ENCODE peak calls at places on chromosomes 5 and 9, in nine cellular contexts. X, D, B, Q, C, O, P, Z and W are unnamed samples.

GRCh38 chr9:4666042-4666699 is at the start of gene SPATA6L:
- DNase-seq in P (peak; percentile 84), D (peak; percentile 82), Q (peak; percentile 45), X (peak; percentile 73), C (peak; percentile 88), Z (peak; percentile 73), O (peak; percentile 80), B (peak; percentile 38), W (peak; percentile 92)

GRCh38 chr5:34930527-34930844 is 1.1 kb downstream of the DNAJC21 start:
- DNase-seq in X (no peak), D (no peak), Q (peak; percentile 73), O (no peak), C (no peak), Z (no peak), P (peak; percentile 61), B (no peak), W (no peak)

GRCh38 chr5:6461793-6462650 is 13.4 kb downstream of the UBE2QL1 start:
- DNase-seq in B (no peak), C (no peak), X (no peak), Q (no peak), Z (no peak), P (no peak), O (no peak), D (no peak), W (no peak)

GRCh38 chr9:116008278-116008677 is 145.3 kb upstream of the PAPPA start:
- DNase-seq in B (peak; percentile 74), P (no peak), O (no peak), Q (peak; percentile 52), Z (no peak), D (no peak), X (no peak), C (no peak), W (no peak)

GRCh38 chr5:68251386-68251785 is 35.8 kb downstream of the PIK3R1 start:
- DNase-seq in O (no peak), C (peak; percentile 78), Z (no peak), B (no peak), P (no peak), Q (peak; percentile 31), D (peak; percentile 61), X (no peak), W (peak; percentile 44)

GRCh38 chr9:86644315-86645034 is 290.3 kb upstream of the TUT7 start:
- DNase-seq in P (no peak), B (no peak), X (no peak), O (no peak), C (no peak), D (no peak), Z (no peak), Q (no peak), W (no peak)

GRCh38 chr5:56493293-56493692 is 260.2 kb upstream of the ANKRD55 start:
- DNase-seq in D (no peak), P (no peak), C (no peak), Q (no peak), B (no peak), X (no peak), O (no peak), Z (no peak), W (no peak)

GRCh38 chr9:3513265-3513818 is 12.5 kb downstream of the RFX3 start:
- DNase-seq in D (no peak), B (no peak), P (no peak), O (no peak), X (no peak), C (no peak), Q (no peak), Z (no peak), W (no peak)

GRCh38 chr5:69341520-69342161 is 9.0 kb upstream of the CCDC125 start:
- DNase-seq in P (peak; percentile 21), Z (no peak), C (no peak), D (no peak), X (no peak), Q (no peak), B (no peak), O (no peak), W (no peak)

GRCh38 chr5:2752875-2753435 is 1.5 kb upstream of the IRX2 start:
- DNase-seq in C (no peak), X (no peak), P (peak; percentile 81), Q (no peak), B (no peak), O (no peak), Z (no peak), D (no peak), W (no peak)

GRCh38 chr5:81817086-81817485 is 66.2 kb upstream of the SSBP2 start:
- DNase-seq in O (no peak), C (no peak), Q (no peak), P (no peak), Z (no peak), X (no peak), D (no peak), B (no peak), W (no peak)

GRCh38 chr9:120860083-120860482 is 16.9 kb downstream of the PHF19 start:
- DNase-seq in B (no peak), C (no peak), Z (no peak), P (no peak), D (no peak), Q (no peak), O (no peak), X (no peak), W (no peak)
- H3K36me3 ChIP-seq in B (no peaks in the 10 kb centered on the region), C (peaks cover 26% of the 10 kb centered on the region), Z (peaks cover 5% of the 10 kb centered on the region), P (peaks cover 4% of the 10 kb centered on the region), D (peaks cover 8% of the 10 kb centered on the region), Q (peaks cover 42% of the 10 kb centered on the region), O (no peaks in the 10 kb centered on the region), X (no peaks in the 10 kb centered on the region), W (no peaks in the 10 kb centered on the region)

GRCh38 chr5:41978686-41979085 is 53.6 kb downstream of the FBXO4 start:
- DNase-seq in P (peak; percentile 11), D (no peak), X (no peak), B (no peak), Q (no peak), O (no peak), C (no peak), Z (no peak), W (no peak)

GRCh38 chr5:41983284-41983683 is 58.2 kb downstream of the FBXO4 start:
- DNase-seq in D (no peak), Z (no peak), P (no peak), O (no peak), Q (no peak), X (no peak), C (no peak), B (no peak), W (no peak)

GRCh38 chr5:41985945-41986344 is 60.9 kb downstream of the FBXO4 start:
- DNase-seq in D (no peak), Q (no peak), Z (no peak), P (no peak), O (no peak), C (no peak), B (no peak), X (no peak), W (no peak)

GRCh38 chr5:41980870-41981269 is 55.8 kb downstream of the FBXO4 start:
- DNase-seq in Z (no peak), B (no peak), X (no peak), Q (no peak), P (no peak), C (no peak), O (no peak), D (no peak), W (no peak)
- H3K36me3 ChIP-seq in Z (no peaks in the 10 kb centered on the region), B (no peaks in the 10 kb centered on the region), X (no peaks in the 10 kb centered on the region), Q (no peaks in the 10 kb centered on the region), P (no peaks in the 10 kb centered on the region), C (no peaks in the 10 kb centered on the region), O (no peaks in the 10 kb centered on the region), D (no peaks in the 10 kb centered on the region), W (no peaks in the 10 kb centered on the region)

GRCh38 chr5:144315994-144316634 is 145.4 kb downstream of the KCTD16 start:
- DNase-seq in D (no peak), Z (peak; percentile 80), Q (no peak), C (no peak), X (no peak), P (no peak), B (no peak), O (peak; percentile 51), W (no peak)
- H3K36me3 ChIP-seq in D (no peaks in the 10 kb centered on the region), Z (no peaks in the 10 kb centered on the region), Q (no peaks in the 10 kb centered on the region), C (no peaks in the 10 kb centered on the region), X (no peaks in the 10 kb centered on the region), P (no peaks in the 10 kb centered on the region), B (no peaks in the 10 kb centered on the region), O (no peaks in the 10 kb centered on the region), W (no peaks in the 10 kb centered on the region)

GRCh38 chr9:33315371-33315770 is 25.1 kb downstream of the NFX1 start:
- DNase-seq in O (no peak), Q (no peak), X (no peak), C (no peak), B (no peak), D (no peak), P (no peak), Z (no peak), W (no peak)

GRCh38 chr9:33318225-33318624 is 27.9 kb downstream of the NFX1 start:
- DNase-seq in B (no peak), D (no peak), Z (no peak), Q (no peak), C (no peak), P (no peak), O (no peak), X (no peak), W (no peak)

GRCh38 chr9:33320568-33321261 is 30.4 kb downstream of the NFX1 start:
- DNase-seq in D (no peak), Z (no peak), B (peak; percentile 37), C (no peak), P (peak; percentile 94), X (no peak), Q (peak; percentile 98), O (no peak), W (no peak)

GRCh38 chr9:33320230-33320567 is 29.9 kb downstream of the NFX1 start:
- DNase-seq in X (no peak), B (peak; percentile 25), O (no peak), Q (no peak), Z (no peak), P (peak; percentile 70), D (no peak), C (no peak), W (no peak)

DNA sequence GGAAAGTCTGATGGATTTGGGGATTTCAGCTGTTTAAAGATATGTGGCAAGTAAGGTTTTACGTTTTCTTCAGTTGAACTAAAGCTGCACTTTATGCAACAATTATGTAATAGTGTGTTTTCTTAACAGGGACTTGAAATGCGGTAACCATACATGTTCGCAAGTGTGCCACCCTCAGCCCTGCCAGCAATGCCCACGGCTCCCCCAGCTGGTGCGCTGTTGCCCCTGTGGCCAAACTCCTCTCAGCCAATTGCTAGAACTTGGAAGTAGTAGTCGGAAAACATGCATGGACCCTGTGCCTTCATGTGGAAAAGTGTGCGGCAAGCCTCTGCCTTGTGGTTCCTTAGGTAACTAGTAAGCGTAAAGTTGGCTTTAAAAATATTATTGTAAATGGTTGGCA is 28.5 kb downstream of the NFX1 start:
- DNase-seq in B (no peak), Q (no peak), X (no peak), P (no peak), C (no peak), Z (no peak), O (no peak), D (no peak), W (no peak)
- H3K36me3 ChIP-seq in B (peaks cover 27% of the 10 kb centered on the region), Q (peaks cover 43% of the 10 kb centered on the region), X (no peaks in the 10 kb centered on the region), P (peaks cover 53% of the 10 kb centered on the region), C (peaks cover 33% of the 10 kb centered on the region), Z (peaks cover 25% of the 10 kb centered on the region), O (peaks cover 15% of the 10 kb centered on the region), D (peaks cover 13% of the 10 kb centered on the region), W (no peaks in the 10 kb centered on the region)

GRCh38 chr5:139315056-139315455 is 21.5 kb downstream of the MATR3 start:
- DNase-seq in C (no peak), Q (no peak), O (no peak), B (no peak), P (no peak), D (no peak), X (no peak), Z (no peak), W (no peak)
- H3K36me3 ChIP-seq in C (peaks cover 38% of the 10 kb centered on the region), Q (peaks cover 38% of the 10 kb centered on the region), O (peaks cover 23% of the 10 kb centered on the region), B (peaks cover 58% of the 10 kb centered on the region), P (peaks cover 40% of the 10 kb centered on the region), D (no peaks in the 10 kb centered on the region), X (no peaks in the 10 kb centered on the region), Z (peaks cover 13% of the 10 kb centered on the region), W (peaks cover 5% of the 10 kb centered on the region)